ENCODE peak calls at places on chromosomes 16 and 17, in five cellular contexts. G is A549, Z is right lobe of liver, D is ovary, O is heart left ventricle. E is an unnamed sample.
A peak's percentile ranks its signal among the peaks of the same experiment; 100 is the strongest.

GRCh38 chr17:77100009-77100408 is 40.8 kb upstream of the SEC14L1 start:
- DNase-seq in G (no peak), O (peak; percentile 81), Z (peak; percentile 74), D (no peak), E (peak; percentile 84)

GRCh38 chr16:12157510-12158093 is 181.1 kb downstream of the SNX29 start:
- DNase-seq in Z (no peak), O (no peak), D (no peak), G (no peak), E (no peak)

GRCh38 chr16:66406534-66407368 is 20.3 kb upstream of the BEAN1 start:
- DNase-seq in Z (peak; percentile 82), O (peak; percentile 89), G (peak; percentile 92), D (peak; percentile 90), E (peak; percentile 87)

GRCh38 chr16:19175492-19176262 is 7.6 kb downstream of the SYT17 start:
- DNase-seq in Z (no peak), G (no peak), O (no peak), D (no peak), E (no peak)

GRCh38 chr16:57559075-57559790 is 16.8 kb downstream of the ADGRG5 start:
- DNase-seq in D (no peak), G (no peak), O (no peak), Z (no peak), E (no peak)

GRCh38 chr16:48300391-48300856 is 53.1 kb upstream of the ABCC11 start:
- DNase-seq in Z (no peak), G (no peak), D (no peak), O (no peak), E (no peak)

GRCh38 chr16:69720822-69721430 is 5.4 kb downstream of the NQO1 start:
- DNase-seq in O (no peak), G (no peak), Z (no peak), D (no peak), E (peak; percentile 2)

GRCh38 chr17:76318586-76318985 is 10.5 kb upstream of the QRICH2 start:
- DNase-seq in O (no peak), G (no peak), D (no peak), Z (no peak), E (no peak)

GRCh38 chr17:39757931-39758873 is 20.5 kb downstream of the GRB7 start:
- DNase-seq in G (no peak), D (no peak), O (no peak), Z (no peak), E (peak; percentile 20)

GRCh38 chr17:47967607-47968252 is 3.2 kb upstream of the CDK5RAP3 start:
- DNase-seq in G (peak; percentile 61), D (peak; percentile 37), Z (no peak), O (no peak), E (no peak)

GRCh38 chr16:54957403-54957802 is 26.7 kb downstream of the IRX5 start:
- DNase-seq in D (no peak), Z (no peak), O (no peak), G (peak; percentile 38), E (no peak)

GRCh38 chr16:82639666-82640336 is 13.0 kb downstream of the CDH13 start:
- DNase-seq in D (no peak), O (peak; percentile 58), Z (peak; percentile 76), G (peak; percentile 22), E (peak; percentile 47)

GRCh38 chr16:54050281-54051210 is 236.0 kb downstream of the IRX3 start:
- DNase-seq in G (no peak), Z (no peak), O (no peak), D (no peak), E (no peak)

GRCh38 chr17:14545156-14545906 is 244.4 kb downstream of the HS3ST3B1 start:
- DNase-seq in Z (no peak), O (no peak), G (no peak), D (no peak), E (no peak)

GRCh38 chr17:55288356-55289105 is 23.8 kb downstream of the HLF start:
- DNase-seq in Z (no peak), O (no peak), D (no peak), G (no peak), E (no peak)

GRCh38 chr17:76707985-76708807 is 2.6 kb downstream of the MXRA7 start:
- DNase-seq in G (no peak), Z (no peak), D (no peak), O (no peak), E (no peak)

GRCh38 chr17:49214665-49215360 is 4.3 kb downstream of the ABI3 start:
- DNase-seq in Z (no peak), G (no peak), D (no peak), O (no peak), E (peak; percentile 58)

GRCh38 chr16:15952265-15952711 is 2.9 kb downstream of the ABCC1 start:
- DNase-seq in O (no peak), G (no peak), Z (no peak), D (no peak), E (no peak)

GRCh38 chr17:39981207-39982068 is 831 bp downstream of the PSMD3 start:
- DNase-seq in O (no peak), G (peak; percentile 21), Z (no peak), D (no peak), E (no peak)

GRCh38 chr16:64543401-64543800 is 578.5 kb downstream of the CDH11 start:
- DNase-seq in Z (no peak), D (no peak), G (no peak), O (no peak), E (no peak)

GRCh38 chr16:48963306-48963705 is 318.3 kb downstream of the CBLN1 start:
- DNase-seq in Z (no peak), D (no peak), O (no peak), G (no peak), E (no peak)

GRCh38 chr17:8698142-8699050 is 46.2 kb downstream of the CCDC42 start:
- DNase-seq in O (peak; percentile 74), D (peak; percentile 82), Z (peak; percentile 54), G (no peak), E (peak; percentile 80)

GRCh38 chr17:83064021-83064731 is 15.2 kb upstream of the METRNL start:
- DNase-seq in O (peak; percentile 9), Z (peak; percentile 14), G (no peak), D (no peak), E (peak; percentile 65)

DNA sequence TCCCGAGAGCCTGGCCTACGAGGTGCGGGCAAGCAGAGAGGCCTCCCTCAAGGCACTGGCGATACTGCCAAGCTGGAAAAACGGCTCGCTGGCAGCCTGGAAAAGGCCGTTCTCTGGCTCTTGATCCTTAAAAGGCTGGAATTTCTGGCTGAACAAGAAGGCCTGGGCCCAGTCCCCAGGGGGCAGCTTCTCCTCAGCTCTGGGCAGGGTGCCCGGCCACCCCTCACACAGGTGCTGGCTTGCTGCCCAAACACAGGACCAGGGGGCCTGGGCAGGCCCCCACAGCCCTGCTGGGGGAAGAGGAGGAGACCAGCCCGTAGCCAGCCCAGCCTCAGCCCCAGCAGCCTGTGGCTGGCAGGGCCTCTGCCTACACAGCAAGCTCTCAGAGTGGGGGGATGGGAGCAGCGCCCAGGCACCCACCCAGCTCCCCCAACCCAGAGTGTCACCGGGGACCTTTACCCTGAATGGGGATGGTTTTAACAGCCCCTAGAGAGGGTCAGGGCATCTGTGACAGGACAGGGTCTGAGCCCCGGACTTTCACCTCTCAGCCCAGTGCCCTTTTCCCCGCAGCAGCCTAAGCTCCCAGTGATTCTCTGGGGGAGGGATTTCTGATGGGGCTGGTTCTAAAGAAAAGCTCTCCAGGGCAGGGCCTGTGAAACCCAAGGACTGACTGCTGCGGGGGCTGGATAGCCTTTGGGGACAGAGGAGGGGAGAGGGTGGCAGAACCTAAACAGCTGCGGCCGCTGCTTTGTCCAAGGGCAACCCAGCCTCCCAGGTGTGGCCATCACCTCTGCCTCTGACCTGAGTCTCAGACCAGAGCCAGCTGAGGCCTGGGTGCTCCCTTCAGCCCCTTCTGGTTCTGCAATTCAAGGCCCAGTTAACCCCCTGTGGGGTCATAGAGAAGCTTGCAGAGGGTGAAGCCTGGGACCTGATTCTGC is 38.6 kb upstream of the TOB1 start:
- DNase-seq in D (peak; percentile 50), O (peak; percentile 55), Z (peak; percentile 63), G (no peak), E (peak; percentile 67)
- TF ChIP-seq POLR2A in D (no peak), O (no peak), Z (peak; percentile 69), G (no peak), E (no peak)

DNA sequence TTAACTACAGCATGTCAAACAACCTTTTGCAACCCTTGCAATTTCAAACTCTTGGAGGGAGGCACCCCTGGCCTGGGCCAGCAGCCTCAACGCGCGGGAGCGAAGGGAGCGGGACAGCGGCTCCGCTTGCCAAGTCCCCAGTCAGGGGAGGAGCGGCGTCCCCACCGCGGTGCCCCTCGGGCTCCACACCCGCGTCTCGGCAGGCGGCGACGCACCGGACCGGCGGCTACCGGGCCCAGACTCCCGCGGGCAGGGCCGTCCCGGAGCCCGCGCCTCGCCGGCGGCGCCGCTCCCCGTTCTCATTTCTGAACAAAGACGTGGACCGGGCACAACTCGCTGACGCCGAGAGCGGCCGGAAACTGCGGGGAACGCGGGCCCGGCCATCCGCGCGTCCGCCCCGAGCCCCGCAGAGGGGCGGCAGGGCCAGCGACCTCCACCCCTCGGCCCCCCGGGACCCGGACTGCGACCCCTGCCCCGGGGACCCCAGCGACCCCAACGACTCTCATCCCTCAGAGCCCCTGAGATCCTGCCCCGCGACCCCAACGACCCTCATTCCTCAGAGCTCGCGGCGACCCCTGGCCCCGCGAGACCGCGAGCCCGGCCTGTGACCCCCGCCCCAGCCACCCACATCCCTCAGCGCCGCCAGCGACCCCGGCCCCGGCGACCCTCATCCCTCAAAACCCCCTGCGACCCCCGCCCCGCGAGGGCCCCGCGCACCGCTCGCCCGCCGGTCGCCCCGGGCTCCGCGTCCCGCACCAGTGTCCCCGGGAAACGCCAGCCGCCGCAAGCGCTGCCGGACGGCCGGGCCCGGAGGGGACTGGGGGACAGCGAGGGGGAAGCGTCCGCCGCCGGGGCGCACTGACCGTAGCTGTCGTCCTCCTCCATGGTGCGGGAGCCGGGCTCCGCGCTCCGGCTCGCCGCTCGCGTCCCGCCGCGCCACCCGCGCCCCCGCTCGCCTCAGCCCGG is at the start of gene CYTH1:
- DNase-seq in Z (peak; percentile 80), O (peak; percentile 59), G (no peak), D (peak; percentile 55), E (peak; percentile 45)
- TF ChIP-seq CTCF in Z (no peak), O (no peak), G (no peak), D (no peak), E (no peak)

GRCh38 chr17:1494736-1495253 is 2.3 kb upstream of the MYO1C start:
- DNase-seq in D (no peak), O (no peak), G (no peak), Z (no peak), E (no peak)
- H3K4me1 ChIP-seq in D (peaks cover 2% of the 10 kb centered on the region), O (peaks cover 55% of the 10 kb centered on the region), G (peaks cover 15% of the 10 kb centered on the region), Z (peaks cover 7% of the 10 kb centered on the region), E (peaks cover 45% of the 10 kb centered on the region)

GRCh38 chr17:4584125-4584834 is at the start of gene SMTNL2:
- DNase-seq in O (peak; percentile 83), Z (no peak), D (peak; percentile 82), G (peak; percentile 49), E (peak; percentile 94)
- TF ChIP-seq POLR2A in O (no peak), Z (no peak), D (no peak), G (peak; percentile 24), E (no peak)

DNA sequence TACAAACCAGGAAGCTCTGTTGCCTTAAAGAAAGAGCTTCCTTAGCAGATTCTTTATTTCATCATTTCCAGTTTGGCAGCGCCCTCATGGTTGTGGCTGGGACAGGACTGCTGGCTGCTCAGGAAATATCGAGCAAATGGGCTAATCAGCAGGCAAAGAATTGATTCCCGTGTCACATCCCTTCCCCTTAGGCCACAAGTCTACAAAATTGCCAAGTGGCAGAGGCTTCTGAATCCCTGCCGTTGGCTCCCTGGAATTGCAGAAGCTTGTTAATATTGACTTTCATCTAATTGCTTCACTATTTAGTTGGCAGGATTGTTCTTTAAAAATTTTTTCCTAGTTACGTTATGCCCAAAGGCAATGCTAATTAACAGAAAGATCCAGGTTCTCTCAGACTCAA is 456.3 kb upstream of the ERCC4 start:
- DNase-seq in Z (peak; percentile 31), G (no peak), O (no peak), D (no peak), E (no peak)
- TF ChIP-seq CTCF in Z (peak; percentile 8), G (no peak), O (no peak), D (no peak), E (no peak)

E was measured in upper lobe of left lung.